ENCODE peak calls at places on chromosome 16, in four cellular contexts. W is CD4-positive, alpha-beta memory T cell; K is omental fat pad; U is ureter. Z is an unnamed sample.

GRCh38 chr16:24178496-24178895 is 77.6 kb upstream of the CACNG3 start:
- DNase-seq in W (no peak), K (no peak), U (no peak), Z (no peak)

GRCh38 chr16:83328936-83329335 is 478.8 kb upstream of the HSBP1 start:
- DNase-seq in U (no peak), W (no peak), K (no peak), Z (no peak)

GRCh38 chr16:73041644-73042043 is 6.3 kb downstream of the ZFHX3 start:
- DNase-seq in K (no peak), U (no peak), W (no peak), Z (no peak)

GRCh38 chr16:87063543-87063942 is 253.6 kb downstream of the C16orf95 start:
- DNase-seq in K (no peak), W (no peak), U (no peak), Z (no peak)

GRCh38 chr16:70349783-70350182 is 3.1 kb downstream of the DDX19A start:
- DNase-seq in W (no peak), K (no peak), U (no peak), Z (no peak)

GRCh38 chr16:51134269-51134812 is 16.7 kb downstream of the SALL1 start:
- DNase-seq in K (no peak), U (no peak), W (no peak), Z (no peak)

GRCh38 chr16:2954647-2955381 is 9.3 kb upstream of the KREMEN2 start:
- DNase-seq in U (no peak), K (no peak), W (peak), Z (no peak)

GRCh38 chr16:55471448-55472097 is 7.4 kb upstream of the MMP2 start:
- DNase-seq in U (no peak), K (no peak), W (no peak), Z (no peak)

GRCh38 chr16:79287424-79287917 is 313.1 kb downstream of the MAF start:
- DNase-seq in W (no peak), U (no peak), K (no peak), Z (no peak)

GRCh38 chr16:67668495-67669157 is 2.0 kb downstream of the C16orf86 start:
- DNase-seq in K (no peak), U (no peak), W (no peak), Z (no peak)

GRCh38 chr16:79528281-79528680 is 72.3 kb downstream of the MAF start:
- DNase-seq in U (no peak), W (no peak), K (no peak), Z (no peak)

GRCh38 chr16:30740364-30741251 is 7.6 kb upstream of the PHKG2 start:
- DNase-seq in W (no peak), U (peak), K (peak), Z (no peak)

GRCh38 chr16:27961296-27961620 is 102.3 kb downstream of the GSG1L start:
- DNase-seq in U (no peak), K (no peak), W (no peak), Z (no peak)